ENCODE peak calls at places on chromosomes 16 and 17, in eight cellular contexts. L is GM23338; E is uterus; Z is fibroblast of lung; C is CD8-positive, alpha-beta T cell; N is tibial artery; D is hepatocyte; O is CD4-positive, alpha-beta memory T cell. W is an unnamed sample. For H3K4me1, the result is how much of the 10 kb centered on the place peaks cover.

GRCh38 chr17:44921122-44921882 is 6.0 kb upstream of the GFAP start:
- DNase-seq in L (peak), E (no peak), Z (no peak), C (no peak), N (peak), D (no peak), O (no peak), W (no peak)

GRCh38 chr17:53141280-53141679 is 681.4 kb upstream of the KIF2B start:
- DNase-seq in L (no peak), E (no peak), Z (no peak), C (no peak), N (no peak), D (no peak), O (no peak), W (no peak)

GRCh38 chr17:77958716-77959215 is 263 bp downstream of the TNRC6C start:
- DNase-seq in L (no peak), E (no peak), Z (no peak), C (no peak), N (no peak), D (no peak), O (peak), W (no peak)

GRCh38 chr16:65965632-65966031 is 400.9 kb upstream of the CDH5 start:
- DNase-seq in L (no peak), E (no peak), Z (no peak), C (no peak), N (no peak), D (peak), O (no peak), W (no peak)

GRCh38 chr17:46002311-46002972 is 3.4 kb downstream of the STH start:
- DNase-seq in L (peak), E (peak), Z (peak), C (peak), N (peak), D (peak), O (peak), W (peak)

GRCh38 chr17:58381124-58381838 is 29.3 kb upstream of the SUPT4H1 start:
- DNase-seq in L (no peak), E (no peak), Z (no peak), C (no peak), N (no peak), D (peak), O (no peak), W (peak)

GRCh38 chr16:23508589-23509440 is 1.5 kb downstream of the GGA2 start:
- DNase-seq in L (peak), E (no peak), Z (peak), C (no peak), N (no peak), D (peak), O (no peak), W (peak)

GRCh38 chr17:43701318-43701743 is 39.6 kb upstream of the MEOX1 start:
- DNase-seq in L (no peak), E (no peak), Z (peak), C (no peak), N (no peak), D (no peak), O (no peak), W (no peak)

GRCh38 chr16:86044241-86044671 is 145.3 kb downstream of the IRF8 start:
- DNase-seq in L (peak), E (no peak), Z (peak), C (no peak), N (no peak), D (peak), O (no peak), W (peak)

GRCh38 chr16:2846511-2847310 is 11.3 kb downstream of the PRSS22 start:
- DNase-seq in L (no peak), E (no peak), Z (peak), C (no peak), N (no peak), D (peak), O (no peak), W (peak)

GRCh38 chr16:1057252-1057932 is 15.2 kb upstream of the SSTR5 start:
- DNase-seq in L (peak), E (no peak), Z (no peak), C (peak), N (no peak), D (peak), O (peak), W (peak)

GRCh38 chr16:79257958-79258490 is 342.5 kb downstream of the MAF start:
- DNase-seq in L (no peak), E (no peak), Z (no peak), C (no peak), N (no peak), D (no peak), O (no peak), W (no peak)

GRCh38 chr17:67628580-67629013 is 89.1 kb upstream of the NOL11 start:
- DNase-seq in L (peak), E (no peak), Z (no peak), C (no peak), N (no peak), D (no peak), O (peak), W (no peak)

GRCh38 chr16:569445-570254 is at the start of gene PIGQ:
- DNase-seq in L (peak), E (peak), Z (peak), C (peak), N (peak), D (peak), O (peak), W (peak)

GRCh38 chr17:76524598-76525512 is 12.7 kb downstream of the CYGB start:
- DNase-seq in L (no peak), E (no peak), Z (peak), C (no peak), N (no peak), D (no peak), O (no peak), W (peak)

GRCh38 chr17:78168906-78169793 is 769 bp downstream of the SYNGR2 start:
- DNase-seq in L (peak), E (peak), Z (peak), C (no peak), N (peak), D (peak), O (peak), W (no peak)

GRCh38 chr16:1976216-1976520 is 4.3 kb downstream of the TBL3 start:
- DNase-seq in L (no peak), E (no peak), Z (no peak), C (no peak), N (no peak), D (no peak), O (no peak), W (no peak)

GRCh38 chr16:11128211-11129123 is 127.5 kb downstream of the SOCS1 start:
- DNase-seq in L (no peak), E (peak), Z (peak), C (no peak), N (peak), D (peak), O (no peak), W (peak)

GRCh38 chr17:57577751-57578607 is 167.1 kb downstream of the CCDC182 start:
- DNase-seq in L (no peak), E (peak), Z (peak), C (no peak), N (no peak), D (peak), O (no peak), W (no peak)

GRCh38 chr17:76005263-76006149 is 4.9 kb downstream of the CDK3 start:
- DNase-seq in L (peak), E (peak), Z (peak), C (peak), N (peak), D (peak), O (peak), W (peak)

GRCh38 chr17:63760771-63761539 is 12.4 kb downstream of the CCDC47 start:
- DNase-seq in L (no peak), E (no peak), Z (peak), C (no peak), N (no peak), D (no peak), O (no peak), W (no peak)

GRCh38 chr16:87507351-87508069 is 14.7 kb upstream of the ZCCHC14 start:
- DNase-seq in L (no peak), E (no peak), Z (no peak), C (no peak), N (no peak), D (no peak), O (no peak), W (no peak)

GRCh38 chr17:57404073-57404472 is 147.8 kb downstream of the MSI2 start:
- DNase-seq in L (no peak), E (no peak), Z (no peak), C (no peak), N (no peak), D (no peak), O (no peak), W (no peak)

GRCh38 chr17:39704821-39705551 is 5.1 kb downstream of the ERBB2 start:
- DNase-seq in L (peak), E (no peak), Z (peak), C (no peak), N (peak), D (no peak), O (no peak), W (peak)

GRCh38 chr17:78226055-78226751 is 5.2 kb upstream of the TMEM235 start:
- DNase-seq in L (no peak), E (no peak), Z (no peak), C (no peak), N (no peak), D (no peak), O (no peak), W (no peak)

GRCh38 chr17:1013729-1014090 is 16.8 kb downstream of the TIMM22 start:
- DNase-seq in L (no peak), E (no peak), Z (no peak), C (no peak), N (no peak), D (no peak), O (no peak), W (no peak)

GRCh38 chr17:2782030-2782429 is 14.2 kb upstream of the RAP1GAP2 start:
- DNase-seq in L (no peak), E (no peak), Z (peak), C (no peak), N (no peak), D (no peak), O (no peak), W (peak)

GRCh38 chr16:46903255-46903905 is 19.2 kb downstream of the GPT2 start:
- DNase-seq in L (no peak), E (no peak), Z (no peak), C (no peak), N (no peak), D (no peak), O (no peak), W (no peak)

GRCh38 chr17:48184721-48185120 is 77.2 kb downstream of the SNX11 start:
- DNase-seq in L (no peak), E (no peak), Z (no peak), C (no peak), N (no peak), D (no peak), O (no peak), W (no peak)

GRCh38 chr16:79947771-79948170 is 347.2 kb upstream of the MAF start:
- DNase-seq in L (no peak), E (no peak), Z (no peak), C (no peak), N (no peak), D (no peak), O (no peak), W (no peak)

GRCh38 chr16:89422527-89422904 is 67.8 kb downstream of the ANKRD11 start:
- DNase-seq in L (no peak), E (no peak), Z (peak), C (no peak), N (peak), D (no peak), O (no peak), W (peak)

GRCh38 chr17:49388290-49388640 is 26.2 kb upstream of the ZNF652 start:
- DNase-seq in L (no peak), E (no peak), Z (no peak), C (no peak), N (no peak), D (no peak), O (peak), W (no peak)

GRCh38 chr17:77512062-77512946 is 371.5 kb downstream of the SEC14L1 start:
- DNase-seq in L (no peak), E (no peak), Z (no peak), C (no peak), N (no peak), D (no peak), O (no peak), W (no peak)

GRCh38 chr16:66617010-66617434 is 12.5 kb downstream of the CMTM3 start:
- DNase-seq in L (peak), E (no peak), Z (peak), C (no peak), N (no peak), D (no peak), O (no peak), W (peak)

GRCh38 chr17:20066253-20066652 is 57.1 kb downstream of the SPECC1 start:
- DNase-seq in L (no peak), E (peak), Z (peak), C (no peak), N (peak), D (peak), O (no peak), W (peak)

GRCh38 chr17:49315974-49316570 is 46.0 kb downstream of the ZNF652 start:
- DNase-seq in L (no peak), E (no peak), Z (peak), C (no peak), N (no peak), D (no peak), O (no peak), W (no peak)

GRCh38 chr17:32763855-32764439 is 113.0 kb downstream of the MYO1D start:
- DNase-seq in L (no peak), E (no peak), Z (no peak), C (no peak), N (no peak), D (no peak), O (no peak), W (no peak)

GRCh38 chr16:52545544-52546262 is 1.2 kb downstream of the TOX3 start:
- DNase-seq in L (peak), E (no peak), Z (no peak), C (no peak), N (no peak), D (peak), O (no peak), W (peak)

GRCh38 chr16:68652659-68653058 is 7.5 kb downstream of the CDH3 start:
- DNase-seq in L (no peak), E (no peak), Z (no peak), C (no peak), N (no peak), D (no peak), O (no peak), W (no peak)

DNA sequence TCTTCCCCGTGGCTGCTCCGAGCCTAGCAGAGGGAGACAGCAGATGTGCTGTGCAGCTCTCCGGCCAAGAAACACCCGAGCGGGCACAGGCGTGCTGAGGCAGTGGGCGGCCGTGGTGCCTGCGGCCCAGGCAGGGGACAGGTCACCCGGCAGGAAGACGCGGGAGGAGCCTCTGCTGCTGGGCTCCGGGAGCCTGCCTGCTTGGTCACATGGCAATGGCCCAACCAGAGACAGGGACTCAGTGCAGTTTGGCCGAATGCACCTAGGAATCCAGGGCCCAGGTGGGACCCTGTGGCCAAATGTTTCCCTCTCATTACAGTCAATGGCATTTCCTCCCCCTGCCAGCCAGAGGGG is 118.1 kb downstream of the C16orf78 start:
- DNase-seq in L (peak), E (peak), Z (peak), C (no peak), N (peak), D (no peak), O (no peak), W (no peak)
- H3K4me1 ChIP-seq in L (under half), E (under half), Z (under half), C (under half), N (under half), D (under half), O (under half), W (under half)

GRCh38 chr17:59698143-59698542 is 9.1 kb downstream of the PTRH2 start:
- DNase-seq in L (no peak), E (no peak), Z (no peak), C (no peak), N (no peak), D (no peak), O (no peak), W (no peak)
- H3K27ac ChIP-seq in L (no peak), E (no peak), Z (no peak), C (no peak), N (no peak), D (no peak), O (no peak), W (no peak)

DNA sequence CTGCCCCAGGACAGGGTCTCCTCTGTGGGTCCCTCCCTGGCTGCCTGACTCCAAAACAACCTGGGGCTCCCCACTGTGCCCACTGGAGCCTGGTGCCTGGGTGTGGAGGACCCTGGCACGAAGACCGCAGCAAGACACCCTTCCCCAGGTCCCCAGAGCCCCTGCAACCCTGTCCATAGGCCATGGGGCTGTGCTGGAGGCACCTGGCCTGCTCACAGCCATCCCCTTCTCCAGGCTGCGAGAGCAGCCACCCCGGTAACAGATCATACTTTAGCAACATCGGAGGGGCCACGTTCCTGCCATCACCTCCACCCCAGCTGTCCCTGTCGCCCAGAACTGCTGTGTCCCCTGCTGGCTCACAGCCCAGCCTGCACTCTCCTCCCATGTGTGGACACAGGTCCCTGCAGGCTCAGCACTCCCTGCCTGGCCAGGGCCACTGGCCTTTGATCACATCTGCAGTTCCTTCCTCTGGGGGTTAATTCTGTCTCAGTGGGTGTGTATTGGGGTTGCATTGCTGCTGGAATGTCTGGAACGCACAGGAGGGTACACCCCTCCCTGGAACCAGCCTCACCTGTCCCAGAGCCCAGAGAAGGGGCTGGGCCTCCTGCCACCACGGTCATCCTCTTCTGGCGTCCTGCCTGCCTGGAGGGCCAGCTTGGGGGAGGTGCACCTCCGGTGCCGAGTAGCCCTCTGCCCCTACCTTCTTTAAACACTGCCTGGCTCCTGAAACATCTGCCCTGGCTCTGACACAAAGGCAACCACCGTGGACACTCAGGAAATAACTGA is 12.2 kb downstream of the PPL start:
- DNase-seq in L (peak), E (no peak), Z (no peak), C (no peak), N (no peak), D (peak), O (no peak), W (no peak)
- H3K4me3 ChIP-seq in L (no peak), E (no peak), Z (no peak), C (no peak), N (no peak), D (no peak), O (no peak), W (no peak)

DNA sequence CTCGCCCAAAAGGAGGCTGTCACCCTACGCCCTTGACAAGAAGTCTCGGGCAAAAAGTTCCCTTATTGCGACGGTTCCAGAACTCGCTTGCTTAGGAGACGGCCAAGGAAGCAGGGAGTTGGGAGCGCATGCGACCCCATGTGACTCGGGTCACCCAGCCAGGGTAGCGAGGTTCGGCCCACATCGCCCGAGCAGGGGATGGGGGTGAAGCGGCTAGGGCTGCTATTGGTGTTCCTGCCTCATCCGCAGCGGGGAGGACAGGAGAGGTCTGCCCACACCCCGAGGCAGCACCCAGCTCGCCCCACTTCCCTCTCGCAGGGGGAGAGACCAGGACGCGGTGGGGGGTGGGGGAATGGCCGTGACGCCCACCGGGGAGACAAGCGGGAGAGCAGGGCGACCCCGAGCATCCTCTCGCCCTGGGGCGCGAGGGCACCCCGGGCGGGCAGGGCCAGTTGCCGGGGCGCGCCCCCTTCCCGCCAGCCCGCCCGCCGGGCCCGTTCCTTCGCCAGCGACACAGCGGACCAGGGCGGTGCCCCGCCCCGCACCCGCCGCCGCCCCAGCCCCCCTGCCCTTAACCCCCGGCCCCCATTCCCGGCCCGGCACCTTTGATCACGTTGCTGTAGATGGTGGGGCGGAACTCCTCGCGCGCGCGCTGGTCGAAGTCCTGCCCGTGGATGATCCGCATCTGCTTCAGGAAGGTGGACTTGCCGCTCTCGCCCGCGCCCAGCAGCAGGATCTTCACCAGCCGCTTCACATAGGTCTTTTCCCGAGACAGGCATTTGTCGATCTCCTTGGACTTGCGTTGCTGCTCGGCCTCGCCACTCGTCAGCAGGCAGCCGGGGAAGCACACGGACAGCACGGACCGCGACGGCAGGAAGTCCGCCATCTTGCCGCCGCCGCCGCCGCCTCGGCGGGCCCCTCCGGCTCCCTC is 567 bp downstream of the GNA13 start:
- DNase-seq in L (peak), E (peak), Z (peak), C (peak), N (peak), D (peak), O (peak), W (peak)
- H3K4me1 ChIP-seq in L (under half), E (under half), Z (under half), C (under half), N (under half), D (under half), O (under half), W (under half)

GRCh38 chr17:70947636-70948565 is 778.6 kb downstream of the KCNJ2 start:
- DNase-seq in L (no peak), E (no peak), Z (no peak), C (no peak), N (no peak), D (peak), O (no peak), W (no peak)

GRCh38 chr17:70947215-70947614 is 777.9 kb downstream of the KCNJ2 start:
- DNase-seq in L (no peak), E (no peak), Z (no peak), C (no peak), N (no peak), D (no peak), O (no peak), W (no peak)

GRCh38 chr17:70945386-70945785 is 776.1 kb downstream of the KCNJ2 start:
- DNase-seq in L (peak), E (no peak), Z (peak), C (no peak), N (no peak), D (no peak), O (no peak), W (peak)
- H3K27ac ChIP-seq in L (no peak), E (no peak), Z (no peak), C (no peak), N (no peak), D (no peak), O (no peak), W (no peak)

GRCh38 chr16:72291121-72291520 is 119.2 kb upstream of the PMFBP1 start:
- DNase-seq in L (peak), E (no peak), Z (peak), C (no peak), N (no peak), D (no peak), O (no peak), W (no peak)
- H3K4me3 ChIP-seq in L (no peak), E (no peak), Z (no peak), C (no peak), N (no peak), D (no peak), O (no peak), W (no peak)